ENCODE peak calls at places on chromosome 4, in eight cellular contexts. H, W, F, L, Z, T, B and P are unnamed samples.

GRCh38 chr4:1192091-1192492 is 19.7 kb upstream of the SPON2 start:
- DNase-seq in H (peak; percentile 68), W (peak; percentile 80), F (peak; percentile 91), L (peak; percentile 65), Z (peak; percentile 79), T (no peak), B (peak; percentile 92), P (peak; percentile 91)

GRCh38 chr4:2258091-2259035 is 3.5 kb downstream of the MXD4 start:
- DNase-seq in H (no peak), W (peak; percentile 73), F (peak; percentile 50), L (no peak), Z (no peak), T (no peak), B (peak; percentile 54), P (peak; percentile 12)

GRCh38 chr4:118845552-118846065 is 9.7 kb upstream of the SEC24D start:
- DNase-seq in H (no peak), W (no peak), F (no peak), L (no peak), Z (no peak), T (no peak), B (no peak), P (no peak)

GRCh38 chr4:137905930-137906329 is 336.2 kb downstream of the SLC7A11 start:
- DNase-seq in H (no peak), W (no peak), F (no peak), L (peak; percentile 32), Z (no peak), T (no peak), B (no peak), P (no peak)

GRCh38 chr4:77047037-77047436 is 28.8 kb downstream of the CCNI start:
- DNase-seq in H (no peak), W (no peak), F (no peak), L (no peak), Z (no peak), T (no peak), B (no peak), P (no peak)

GRCh38 chr4:173217727-173218126 is 49.1 kb downstream of the GALNT7 start:
- DNase-seq in H (no peak), W (no peak), F (no peak), L (peak; percentile 45), Z (no peak), T (no peak), B (no peak), P (no peak)

GRCh38 chr4:140098481-140099132 is 55.4 kb downstream of the MAML3 start:
- DNase-seq in H (no peak), W (no peak), F (no peak), L (peak; percentile 66), Z (no peak), T (no peak), B (no peak), P (no peak)

GRCh38 chr4:2073808-2074481 is 14.8 kb downstream of the NAT8L start:
- DNase-seq in H (no peak), W (peak; percentile 70), F (no peak), L (no peak), Z (no peak), T (no peak), B (no peak), P (no peak)

GRCh38 chr4:39181520-39181904 is 817 bp upstream of the WDR19 start:
- DNase-seq in H (no peak), W (no peak), F (no peak), L (no peak), Z (no peak), T (no peak), B (no peak), P (no peak)
- H3K27ac ChIP-seq in H (peak overlapping the region; percentile 10), W (peak overlapping the region; percentile 67), F (peak overlapping the region; percentile 87), L (no peak overlapping the region), Z (peak overlapping the region; percentile 72), T (peak overlapping the region; percentile 46), B (no peak overlapping the region), P (peak overlapping the region; percentile 81)

GRCh38 chr4:41217373-41217772 is 3.0 kb upstream of the APBB2 start:
- DNase-seq in H (no peak), W (no peak), F (no peak), L (no peak), Z (no peak), T (no peak), B (no peak), P (no peak)

GRCh38 chr4:41218703-41219102 is 4.4 kb upstream of the APBB2 start:
- DNase-seq in H (no peak), W (no peak), F (no peak), L (no peak), Z (no peak), T (no peak), B (no peak), P (no peak)

GRCh38 chr4:41215969-41216293 is 1.6 kb upstream of the APBB2 start:
- DNase-seq in H (no peak), W (no peak), F (no peak), L (peak; percentile 13), Z (no peak), T (no peak), B (no peak), P (no peak)

GRCh38 chr4:41216294-41217019 is 2.1 kb upstream of the APBB2 start:
- DNase-seq in H (peak; percentile 94), W (peak; percentile 90), F (peak; percentile 81), L (peak; percentile 71), Z (peak; percentile 84), T (peak; percentile 19), B (peak; percentile 87), P (peak; percentile 42)

GRCh38 chr4:41217020-41217333 is 2.6 kb upstream of the APBB2 start:
- DNase-seq in H (no peak), W (no peak), F (no peak), L (no peak), Z (no peak), T (no peak), B (no peak), P (no peak)
- H3K4me3 ChIP-seq in H (peak overlapping the region; percentile 77), W (peak overlapping the region; percentile 50), F (peak overlapping the region; percentile 63), L (peak overlapping the region; percentile 61), Z (no peak overlapping the region), T (peak overlapping the region; percentile 40), B (peak overlapping the region; percentile 43), P (peak overlapping the region; percentile 64)

GRCh38 chr4:168264903-168265302 is 53.6 kb downstream of the DDX60 start:
- DNase-seq in H (no peak), W (no peak), F (no peak), L (no peak), Z (no peak), T (no peak), B (no peak), P (peak; percentile 51)
- H3K27ac ChIP-seq in H (no peak overlapping the region), W (no peak overlapping the region), F (peak overlapping the region; percentile 38), L (no peak overlapping the region), Z (peak overlapping the region; percentile 72), T (no peak overlapping the region), B (no peak overlapping the region), P (peak overlapping the region; percentile 43)

DNA sequence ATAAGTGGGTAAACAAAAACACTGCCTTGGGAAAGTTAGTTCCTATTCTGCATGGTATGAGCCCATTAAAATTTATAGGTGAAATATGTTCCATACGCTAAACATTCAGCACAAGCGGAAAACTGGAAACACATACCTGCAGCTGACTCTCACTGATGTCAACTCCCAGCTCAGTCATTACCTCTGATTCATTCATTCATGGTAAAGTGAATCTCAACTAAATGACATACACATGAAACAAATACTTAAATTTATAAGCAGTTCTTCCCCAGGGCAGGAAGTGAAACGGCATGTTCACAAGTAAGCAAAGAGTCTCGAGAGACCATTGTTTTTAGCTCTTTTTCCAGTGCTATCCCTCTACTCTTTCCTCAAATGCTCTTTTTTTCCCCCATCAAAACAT is 1.6 kb downstream of the SLC10A6 start:
- DNase-seq in H (no peak), W (no peak), F (no peak), L (no peak), Z (no peak), T (no peak), B (no peak), P (no peak)
- H3K4me3 ChIP-seq in H (no peak overlapping the region), W (no peak overlapping the region), F (peak overlapping the region; percentile 12), L (no peak overlapping the region), Z (no peak overlapping the region), T (no peak overlapping the region), B (peak overlapping the region; percentile 4), P (peak overlapping the region; percentile 51)

DNA sequence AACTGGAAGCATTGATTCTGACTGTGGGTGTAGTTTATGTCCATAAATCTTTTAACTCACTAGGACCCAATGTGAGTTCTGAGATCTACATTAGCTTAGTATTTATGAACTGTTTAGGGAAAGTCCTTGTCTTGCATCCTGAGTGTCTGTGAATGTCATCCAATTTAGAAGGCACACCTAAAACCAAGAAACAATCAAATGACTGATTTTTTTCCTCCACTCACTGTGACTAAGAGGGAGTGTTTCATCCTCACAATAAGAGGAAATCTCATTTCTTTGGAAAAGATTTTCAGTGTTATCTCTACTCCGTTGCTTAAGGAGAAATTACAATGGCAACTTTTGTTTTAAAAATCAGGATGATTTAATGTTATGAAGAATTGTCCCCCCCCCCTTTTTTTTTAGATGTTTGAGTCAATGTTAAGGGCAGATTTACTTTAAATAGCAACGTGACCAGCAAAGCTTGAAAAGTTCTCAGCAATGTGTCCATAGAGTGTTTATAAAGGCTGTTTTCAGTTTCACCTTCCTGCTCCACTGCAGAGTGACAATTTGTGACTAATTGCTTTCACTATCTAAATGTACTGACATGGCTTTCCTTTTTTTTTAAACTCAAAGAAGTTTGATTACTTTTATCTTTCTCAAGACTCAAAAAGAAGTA is 173.0 kb downstream of the SPCS3 start:
- DNase-seq in H (no peak), W (no peak), F (no peak), L (peak; percentile 22), Z (no peak), T (no peak), B (no peak), P (no peak)
- H3K27ac ChIP-seq in H (no peak overlapping the region), W (no peak overlapping the region), F (no peak overlapping the region), L (no peak overlapping the region), Z (peak overlapping the region; percentile 9), T (no peak overlapping the region), B (no peak overlapping the region), P (peak overlapping the region; percentile 35)

DNA sequence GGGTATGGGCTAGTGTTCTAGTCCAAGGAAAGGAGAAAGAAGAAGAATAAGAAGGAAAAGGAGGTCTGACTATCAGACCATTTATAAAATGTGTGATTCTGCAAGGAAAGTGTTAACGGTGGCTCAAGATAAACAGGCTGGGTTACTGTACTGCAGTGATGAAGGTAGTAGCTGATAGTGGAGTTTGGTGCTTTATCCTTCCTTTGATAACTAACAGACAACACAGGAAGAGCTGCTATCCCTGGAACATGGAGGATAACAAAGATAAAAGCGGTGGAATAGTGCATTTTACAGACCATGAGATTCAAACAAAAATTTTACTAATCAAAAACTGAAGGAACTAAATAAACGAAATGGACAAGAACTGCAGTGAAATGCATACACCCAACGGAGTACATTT is 2.5 kb downstream of the UNC5C start:
- DNase-seq in H (no peak), W (no peak), F (no peak), L (no peak), Z (no peak), T (no peak), B (no peak), P (no peak)
- H3K4me3 ChIP-seq in H (no peak overlapping the region), W (peak overlapping the region; percentile 46), F (peak overlapping the region; percentile 2), L (no peak overlapping the region), Z (no peak overlapping the region), T (no peak overlapping the region), B (peak overlapping the region; percentile 75), P (no peak overlapping the region)

DNA sequence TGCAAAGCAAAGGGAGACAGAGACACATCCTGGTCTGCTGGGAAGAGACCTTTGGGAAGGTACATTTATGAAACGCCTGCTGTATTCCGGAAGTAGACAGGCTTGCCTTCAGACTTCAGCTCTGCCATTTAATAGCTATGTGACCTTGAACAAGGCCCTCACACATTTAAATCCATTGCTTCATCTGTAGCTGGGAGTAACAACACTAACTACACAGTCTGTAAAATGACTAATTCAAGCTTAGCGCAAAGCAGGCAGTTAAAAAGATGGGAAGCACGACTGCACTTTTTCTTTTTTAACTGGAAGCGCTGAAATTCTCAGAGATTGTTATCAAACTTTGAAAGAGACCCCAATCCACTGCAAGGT is 121.0 kb downstream of the AFAP1 start:
- DNase-seq in H (no peak), W (no peak), F (no peak), L (no peak), Z (no peak), T (no peak), B (no peak), P (no peak)
- H3K27ac ChIP-seq in H (no peak overlapping the region), W (no peak overlapping the region), F (no peak overlapping the region), L (no peak overlapping the region), Z (no peak overlapping the region), T (no peak overlapping the region), B (peak overlapping the region; percentile 25), P (no peak overlapping the region)